ENCODE peak calls at places on chromosomes 2 and 18, in nine cellular contexts. F is adrenal gland, G is lower leg skin, H is transverse colon, A is heart left ventricle, Q is A549, L is endothelial cell of umbilical vein, X is upper lobe of left lung, M is sigmoid colon. V is an unnamed sample.

GRCh38 chr2:189082576-189082975 is 97.0 kb downstream of the COL5A2 start:
- DNase-seq in F (no peak), G (no peak), H (no peak), A (peak; percentile 8), Q (no peak), L (no peak), X (no peak), M (no peak), V (no peak)

GRCh38 chr2:46448656-46449055 is 30.7 kb upstream of the TMEM247 start:
- DNase-seq in F (no peak), G (no peak), H (no peak), A (no peak), Q (no peak), L (peak; percentile 63), X (no peak), M (no peak), V (no peak)

GRCh38 chr2:163348843-163349395 is 386.9 kb downstream of the FIGN start:
- DNase-seq in F (peak; percentile 56), G (no peak), H (peak; percentile 19), A (no peak), Q (peak; percentile 91), L (peak; percentile 82), X (no peak), M (no peak), V (no peak)

GRCh38 chr2:150358468-150358807 is 129.0 kb downstream of the RND3 start:
- DNase-seq in F (no peak), G (no peak), H (no peak), A (no peak), Q (no peak), L (no peak), X (no peak), M (no peak), V (no peak)

GRCh38 chr18:46061387-46061786 is 10.7 kb downstream of the PSTPIP2 start:
- DNase-seq in F (no peak), G (no peak), H (no peak), A (no peak), Q (no peak), L (no peak), X (no peak), M (no peak), V (no peak)

GRCh38 chr2:202818321-202818720 is 53.2 kb downstream of the ICA1L start:
- DNase-seq in F (no peak), G (no peak), H (no peak), A (no peak), Q (no peak), L (no peak), X (no peak), M (no peak), V (no peak)

GRCh38 chr2:161946489-161947107 is 127.4 kb downstream of the DPP4 start:
- DNase-seq in F (no peak), G (no peak), H (no peak), A (no peak), Q (peak; percentile 12), L (peak; percentile 67), X (no peak), M (no peak), V (no peak)

GRCh38 chr18:48076461-48076860 is 146.0 kb upstream of the SMAD2 start:
- DNase-seq in F (no peak), G (no peak), H (no peak), A (no peak), Q (no peak), L (no peak), X (no peak), M (no peak), V (no peak)

GRCh38 chr2:238238766-238239551 is 879 bp downstream of the HES6 start:
- DNase-seq in F (no peak), G (no peak), H (peak; percentile 43), A (no peak), Q (no peak), L (no peak), X (no peak), M (peak; percentile 72), V (no peak)

GRCh38 chr2:109481196-109481555 is 132.6 kb downstream of the SEPTIN10 start:
- DNase-seq in F (no peak), G (no peak), H (peak; percentile 77), A (no peak), Q (no peak), L (peak; percentile 30), X (peak; percentile 63), M (no peak), V (peak; percentile 87)

GRCh38 chr2:128442053-128442751 is 123.5 kb upstream of the HS6ST1 start:
- DNase-seq in F (peak; percentile 55), G (peak; percentile 86), H (peak; percentile 62), A (no peak), Q (no peak), L (no peak), X (peak; percentile 44), M (peak; percentile 63), V (no peak)

GRCh38 chr2:128604045-128604444 is 285.4 kb upstream of the HS6ST1 start:
- DNase-seq in F (no peak), G (peak; percentile 23), H (no peak), A (no peak), Q (no peak), L (no peak), X (peak; percentile 8), M (peak; percentile 27), V (no peak)

GRCh38 chr2:46779447-46779941 is 136.1 kb downstream of the MCFD2 start:
- DNase-seq in F (no peak), G (no peak), H (no peak), A (no peak), Q (no peak), L (peak; percentile 36), X (no peak), M (no peak), V (no peak)

GRCh38 chr2:5391361-5391760 is 300.8 kb upstream of the SOX11 start:
- DNase-seq in F (peak; percentile 66), G (no peak), H (no peak), A (peak; percentile 37), Q (no peak), L (no peak), X (no peak), M (no peak), V (no peak)

GRCh38 chr2:218631837-218632236 is 24.1 kb downstream of the PLCD4 start:
- DNase-seq in F (no peak), G (no peak), H (no peak), A (no peak), Q (no peak), L (peak; percentile 95), X (no peak), M (no peak), V (no peak)

GRCh38 chr18:42051411-42051810 is 96.4 kb downstream of the PIK3C3 start:
- DNase-seq in F (no peak), G (no peak), H (no peak), A (no peak), Q (no peak), L (no peak), X (no peak), M (no peak), V (no peak)

GRCh38 chr2:232113821-232114220 is 152.3 kb downstream of the DIS3L2 start:
- DNase-seq in F (no peak), G (no peak), H (no peak), A (no peak), Q (no peak), L (no peak), X (no peak), M (no peak), V (no peak)

GRCh38 chr2:127659408-127660290 is 13.7 kb downstream of the GPR17 start:
- DNase-seq in F (peak; percentile 82), G (no peak), H (peak; percentile 9), A (peak; percentile 76), Q (no peak), L (peak; percentile 79), X (peak; percentile 59), M (peak; percentile 78), V (no peak)

DNA sequence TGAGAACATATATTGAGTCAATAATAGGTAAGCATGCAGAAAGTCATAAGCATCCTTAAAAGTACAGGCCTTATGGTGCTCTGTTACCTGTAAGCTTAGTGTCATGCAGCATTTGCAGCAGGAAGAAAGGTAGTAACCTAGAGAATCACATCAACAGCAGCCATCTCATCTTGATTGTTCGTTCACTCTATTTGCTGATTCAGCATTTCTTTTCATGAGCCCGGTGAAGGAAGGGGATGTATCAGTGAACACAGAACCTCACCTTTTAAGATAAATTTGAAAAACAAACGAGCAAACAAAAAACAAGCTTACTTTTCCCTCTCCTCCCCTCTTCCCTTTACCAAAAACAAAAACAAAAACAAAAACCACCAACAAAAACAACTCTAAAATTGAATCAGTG is 89.9 kb downstream of the MIB1 start:
- DNase-seq in F (no peak), G (no peak), H (no peak), A (no peak), Q (no peak), L (no peak), X (no peak), M (no peak), V (no peak)
- H3K4me3 ChIP-seq in F (no peak overlapping the region), G (no peak overlapping the region), H (peak overlapping the region; percentile 9), A (peak overlapping the region; percentile 62), Q (no peak overlapping the region), L (no peak overlapping the region), X (no peak overlapping the region), M (peak overlapping the region; percentile 40), V (no peak overlapping the region)

GRCh38 chr18:56204052-56204451 is 434.3 kb downstream of the TXNL1 start:
- DNase-seq in F (no peak), G (no peak), H (no peak), A (no peak), Q (no peak), L (no peak), X (no peak), M (no peak), V (no peak)
- TF ChIP-seq POLR2A in F (no peak), G (no peak), H (no peak), A (no peak), Q (no peak), L (no peak), X (no peak), M (no peak), V (no peak)

GRCh38 chr2:235024951-235025773 is 73.3 kb downstream of the SH3BP4 start:
- DNase-seq in F (no peak), G (no peak), H (no peak), A (no peak), Q (no peak), L (peak; percentile 54), X (no peak), M (peak; percentile 41), V (no peak)
- H3K4me3 ChIP-seq in F (no peak overlapping the region), G (no peak overlapping the region), H (no peak overlapping the region), A (peak overlapping the region; percentile 20), Q (no peak overlapping the region), L (no peak overlapping the region), X (no peak overlapping the region), M (no peak overlapping the region), V (no peak overlapping the region)

GRCh38 chr18:12376034-12376717 is 851 bp downstream of the AFG3L2 start:
- DNase-seq in F (peak; percentile 83), G (no peak), H (peak; percentile 43), A (peak; percentile 48), Q (peak; percentile 14), L (peak; percentile 47), X (peak; percentile 23), M (peak; percentile 69), V (peak; percentile 14)

GRCh38 chr18:12374398-12374797 is 2.6 kb downstream of the AFG3L2 start:
- DNase-seq in F (no peak), G (no peak), H (no peak), A (no peak), Q (no peak), L (no peak), X (no peak), M (no peak), V (no peak)

GRCh38 chr18:12376718-12377555 is at the start of gene AFG3L2:
- DNase-seq in F (peak; percentile 100), G (peak; percentile 100), H (peak; percentile 100), A (peak; percentile 100), Q (peak; percentile 98), L (peak; percentile 100), X (peak; percentile 100), M (peak; percentile 100), V (peak; percentile 100)

GRCh38 chr18:12373771-12374116 is 3.3 kb downstream of the AFG3L2 start:
- DNase-seq in F (no peak), G (no peak), H (no peak), A (no peak), Q (no peak), L (no peak), X (no peak), M (no peak), V (no peak)

GRCh38 chr18:12377556-12378553 is 828 bp upstream of the AFG3L2 start:
- DNase-seq in F (no peak), G (peak; percentile 65), H (no peak), A (no peak), Q (no peak), L (no peak), X (no peak), M (no peak), V (no peak)
- TF ChIP-seq POLR2A in F (peak; percentile 59), G (no peak), H (no peak), A (peak; percentile 22), Q (peak; percentile 80), L (peak; percentile 75), X (no peak), M (no peak), V (no peak)